ENCODE peak calls at places on chromosomes 12 and 14, in nine cellular contexts. One of them, this sample, is unnamed.

GRCh38 chr12:28360253-28360652 is 170.0 kb downstream of the CCDC91 start:
- DNase-seq in non-pigmented ciliary epithelial cell: no peak
- DNase-seq in cardiac fibroblast: no peak
- DNase-seq in cardiac muscle cell: no peak
- DNase-seq in NCI-H748 treated with DMSO at 0.1 percent for 48 hours: no peak
- DNase-seq in NCI-H82: no peak
- DNase-seq in NCI-H1436: no peak
- DNase-seq in effector memory CD8-positive, alpha-beta T cell: no peak
- DNase-seq in COLO829: no peak
- DNase-seq in this sample: no peak

GRCh38 chr12:124277394-124278222 is 17.3 kb upstream of the RFLNA start:
- DNase-seq in non-pigmented ciliary epithelial cell: no peak
- DNase-seq in cardiac fibroblast: no peak
- DNase-seq in cardiac muscle cell: no peak
- DNase-seq in NCI-H748 treated with DMSO at 0.1 percent for 48 hours: no peak
- DNase-seq in NCI-H82: peak; percentile 57
- DNase-seq in NCI-H1436: no peak
- DNase-seq in effector memory CD8-positive, alpha-beta T cell: no peak
- DNase-seq in COLO829: no peak
- DNase-seq in this sample: no peak

GRCh38 chr12:59972941-59973340 is 377.1 kb downstream of the SLC16A7 start:
- DNase-seq in non-pigmented ciliary epithelial cell: peak; percentile 19
- DNase-seq in cardiac fibroblast: peak; percentile 60
- DNase-seq in cardiac muscle cell: no peak
- DNase-seq in NCI-H748 treated with DMSO at 0.1 percent for 48 hours: no peak
- DNase-seq in NCI-H82: no peak
- DNase-seq in NCI-H1436: no peak
- DNase-seq in effector memory CD8-positive, alpha-beta T cell: no peak
- DNase-seq in COLO829: peak; percentile 82
- DNase-seq in this sample: no peak

GRCh38 chr14:31207287-31207745 is 277 bp downstream of the HECTD1 start:
- DNase-seq in non-pigmented ciliary epithelial cell: no peak
- DNase-seq in cardiac fibroblast: no peak
- DNase-seq in cardiac muscle cell: no peak
- DNase-seq in NCI-H748 treated with DMSO at 0.1 percent for 48 hours: peak; percentile 72
- DNase-seq in NCI-H82: no peak
- DNase-seq in NCI-H1436: no peak
- DNase-seq in effector memory CD8-positive, alpha-beta T cell: no peak
- DNase-seq in COLO829: no peak
- DNase-seq in this sample: no peak

GRCh38 chr12:49232940-49233841 is 31.7 kb upstream of the TUBA1C start:
- DNase-seq in non-pigmented ciliary epithelial cell: no peak
- DNase-seq in cardiac fibroblast: peak; percentile 62
- DNase-seq in cardiac muscle cell: peak; percentile 92
- DNase-seq in NCI-H748 treated with DMSO at 0.1 percent for 48 hours: peak; percentile 82
- DNase-seq in NCI-H82: peak; percentile 95
- DNase-seq in NCI-H1436: peak; percentile 88
- DNase-seq in effector memory CD8-positive, alpha-beta T cell: no peak
- DNase-seq in COLO829: no peak
- DNase-seq in this sample: no peak

GRCh38 chr12:76922821-76923315 is 44.0 kb upstream of the CSRP2 start:
- DNase-seq in non-pigmented ciliary epithelial cell: no peak
- DNase-seq in cardiac fibroblast: no peak
- DNase-seq in cardiac muscle cell: no peak
- DNase-seq in NCI-H748 treated with DMSO at 0.1 percent for 48 hours: no peak
- DNase-seq in NCI-H82: no peak
- DNase-seq in NCI-H1436: no peak
- DNase-seq in effector memory CD8-positive, alpha-beta T cell: no peak
- DNase-seq in COLO829: no peak
- DNase-seq in this sample: no peak

GRCh38 chr14:75461303-75461702 is 33.5 kb downstream of the JDP2 start:
- DNase-seq in non-pigmented ciliary epithelial cell: no peak
- DNase-seq in cardiac fibroblast: no peak
- DNase-seq in cardiac muscle cell: no peak
- DNase-seq in NCI-H748 treated with DMSO at 0.1 percent for 48 hours: no peak
- DNase-seq in NCI-H82: no peak
- DNase-seq in NCI-H1436: no peak
- DNase-seq in effector memory CD8-positive, alpha-beta T cell: no peak
- DNase-seq in COLO829: no peak
- DNase-seq in this sample: no peak

GRCh38 chr12:112303004-112303403 is 79.2 kb downstream of the HECTD4 start:
- DNase-seq in non-pigmented ciliary epithelial cell: peak; percentile 64
- DNase-seq in cardiac fibroblast: peak; percentile 93
- DNase-seq in cardiac muscle cell: no peak
- DNase-seq in NCI-H748 treated with DMSO at 0.1 percent for 48 hours: no peak
- DNase-seq in NCI-H82: no peak
- DNase-seq in NCI-H1436: no peak
- DNase-seq in effector memory CD8-positive, alpha-beta T cell: peak; percentile 25
- DNase-seq in COLO829: no peak
- DNase-seq in this sample: peak; percentile 46

GRCh38 chr14:99348816-99349609 is 77.0 kb upstream of the BCL11B start:
- DNase-seq in non-pigmented ciliary epithelial cell: no peak
- DNase-seq in cardiac fibroblast: no peak
- DNase-seq in cardiac muscle cell: no peak
- DNase-seq in NCI-H748 treated with DMSO at 0.1 percent for 48 hours: no peak
- DNase-seq in NCI-H82: peak; percentile 45
- DNase-seq in NCI-H1436: no peak
- DNase-seq in effector memory CD8-positive, alpha-beta T cell: no peak
- DNase-seq in COLO829: no peak
- DNase-seq in this sample: no peak

GRCh38 chr12:34209259-34209835 is 187.1 kb downstream of the ALG10 start:
- DNase-seq in non-pigmented ciliary epithelial cell: no peak
- DNase-seq in cardiac fibroblast: no peak
- DNase-seq in cardiac muscle cell: no peak
- DNase-seq in NCI-H748 treated with DMSO at 0.1 percent for 48 hours: no peak
- DNase-seq in NCI-H82: no peak
- DNase-seq in NCI-H1436: no peak
- DNase-seq in effector memory CD8-positive, alpha-beta T cell: no peak
- DNase-seq in COLO829: no peak
- DNase-seq in this sample: no peak

GRCh38 chr14:75361751-75362433 is 65.9 kb upstream of the JDP2 start:
- DNase-seq in non-pigmented ciliary epithelial cell: no peak
- DNase-seq in cardiac fibroblast: peak; percentile 18
- DNase-seq in cardiac muscle cell: peak; percentile 1
- DNase-seq in NCI-H748 treated with DMSO at 0.1 percent for 48 hours: no peak
- DNase-seq in NCI-H82: no peak
- DNase-seq in NCI-H1436: no peak
- DNase-seq in effector memory CD8-positive, alpha-beta T cell: no peak
- DNase-seq in COLO829: no peak
- DNase-seq in this sample: no peak